ENCODE peak calls at places on chromosomes 6 and 20, in eight cellular contexts. H is activated T-helper 1 cell treated with Interleukin-2 at 50 U/mL for 16 hours; V is anterior cingulate cortex; T is stimulated activated CD4-positive, alpha-beta T cell treated with anti-CD3 and anti-CD28 coated beads, TNF-alpha, amount 100 ng/mL, for 24 hours; O is progenitor cell of endocrine pancreas; U is mucosa of descending colon; X is activated CD4-positive, alpha-beta T cell treated with anti-CD3 and anti-CD28 coated beads, Interleukin-2, amount 50 U/mL, for 1 hour; C is ecto neural progenitor cell. G is an unnamed sample.

GRCh38 chr20:45044084-45044573 is 56.8 kb downstream of the KCNS1 start:
- DNase-seq in V (peak), T (no peak), H (no peak), X (peak), C (no peak), O (peak), U (peak), G (no peak)

GRCh38 chr6:82525775-82526515 is 162.3 kb downstream of the TPBG start:
- DNase-seq in O (no peak), X (no peak), V (no peak), C (no peak), U (no peak), T (no peak), H (no peak), G (no peak)

GRCh38 chr6:154308986-154309385 is 47.6 kb downstream of the IPCEF1 start:
- DNase-seq in T (no peak), O (no peak), H (no peak), V (no peak), X (no peak), C (no peak), U (no peak), G (no peak)

GRCh38 chr6:112065426-112065986 is 11.6 kb downstream of the CCN6 start:
- DNase-seq in X (no peak), T (no peak), V (no peak), C (no peak), U (no peak), O (no peak), H (no peak), G (no peak)

GRCh38 chr6:169864148-169865030 is 113.0 kb downstream of the ERMARD start:
- DNase-seq in U (peak), C (no peak), H (no peak), X (no peak), V (no peak), O (no peak), T (no peak), G (no peak)

GRCh38 chr20:36633285-36633772 is 12.7 kb downstream of the SLA2 start:
- DNase-seq in X (no peak), U (no peak), V (no peak), C (no peak), T (no peak), H (no peak), O (no peak), G (no peak)

GRCh38 chr6:166999145-166999844 is at the start of gene CEP43:
- DNase-seq in X (peak), O (peak), H (peak), T (peak), U (peak), V (peak), C (peak), G (peak)

GRCh38 chr6:15874821-15875220 is 212.0 kb upstream of the DTNBP1 start:
- DNase-seq in V (no peak), C (no peak), O (no peak), X (no peak), T (no peak), H (no peak), U (no peak), G (no peak)

GRCh38 chr20:23167436-23167835 is 81.3 kb upstream of the CD93 start:
- DNase-seq in U (no peak), C (no peak), T (no peak), O (no peak), V (no peak), H (no peak), X (no peak), G (no peak)

GRCh38 chr6:154602708-154603107 is 92.2 kb upstream of the CNKSR3 start:
- DNase-seq in V (no peak), U (no peak), X (no peak), O (no peak), C (no peak), H (no peak), T (no peak), G (no peak)

GRCh38 chr6:28250747-28251146 is 1.3 kb downstream of the ZKSCAN4 start:
- DNase-seq in C (no peak), T (no peak), O (no peak), H (no peak), V (no peak), U (no peak), X (no peak), G (no peak)

GRCh38 chr20:11267131-11267761 is 593.4 kb upstream of the JAG1 start:
- DNase-seq in V (peak), O (no peak), T (no peak), C (no peak), U (peak), X (no peak), H (no peak), G (no peak)

GRCh38 chr20:57056651-57057050 is 209.8 kb downstream of the BMP7 start:
- DNase-seq in H (no peak), C (no peak), U (no peak), T (no peak), V (no peak), O (no peak), X (no peak), G (no peak)

GRCh38 chr6:25026723-25027122 is 91.0 kb upstream of the RIPOR2 start:
- DNase-seq in H (no peak), U (no peak), C (no peak), T (no peak), V (no peak), O (no peak), X (no peak), G (no peak)

GRCh38 chr20:36336838-36337478 is 30.8 kb downstream of the DLGAP4 start:
- DNase-seq in T (no peak), V (no peak), X (no peak), C (no peak), U (no peak), O (no peak), H (no peak), G (no peak)

GRCh38 chr6:30127238-30128093 is 8.5 kb upstream of the TRIM40 start:
- DNase-seq in T (no peak), C (peak), V (no peak), X (no peak), U (no peak), H (no peak), O (no peak), G (no peak)

GRCh38 chr6:40832691-40833090 is 206.3 kb downstream of the UNC5CL start:
- DNase-seq in H (no peak), T (no peak), X (no peak), V (no peak), C (no peak), U (no peak), O (no peak), G (no peak)

GRCh38 chr6:34982424-34982852 is 93.4 kb downstream of the ANKS1A start:
- DNase-seq in V (no peak), T (no peak), U (no peak), X (no peak), O (no peak), H (no peak), C (no peak), G (no peak)

GRCh38 chr20:24783631-24784492 is 165.2 kb upstream of the CST7 start:
- DNase-seq in H (no peak), X (no peak), C (no peak), T (no peak), U (peak), V (no peak), O (no peak), G (no peak)

GRCh38 chr6:44701637-44702101 is 314.2 kb downstream of the CDC5L start:
- DNase-seq in X (no peak), O (no peak), U (no peak), T (no peak), C (no peak), H (no peak), V (no peak), G (no peak)

GRCh38 chr20:9920908-9921307 is 82.0 kb upstream of the PAK5 start:
- DNase-seq in H (no peak), X (no peak), V (no peak), T (no peak), U (no peak), C (no peak), O (no peak), G (no peak)

GRCh38 chr20:35992713-35993335 is 24.4 kb downstream of the CNBD2 start:
- DNase-seq in V (no peak), H (peak), U (peak), O (no peak), X (peak), T (peak), C (peak), G (peak)

GRCh38 chr20:10321138-10321717 is 102.6 kb downstream of the SNAP25 start:
- DNase-seq in O (no peak), H (no peak), U (no peak), V (no peak), X (no peak), T (no peak), C (no peak), G (no peak)

GRCh38 chr6:170097505-170098427 is 193.1 kb downstream of the DLL1 start:
- DNase-seq in T (no peak), O (no peak), X (no peak), U (no peak), C (peak), H (no peak), V (no peak), G (no peak)

GRCh38 chr6:15881150-15881549 is 218.3 kb upstream of the DTNBP1 start:
- DNase-seq in H (no peak), T (no peak), X (no peak), V (no peak), C (no peak), O (no peak), U (no peak), G (no peak)

GRCh38 chr6:113818528-113818927 is 38.6 kb upstream of the MARCKS start:
- DNase-seq in O (no peak), V (no peak), U (no peak), T (no peak), C (no peak), H (no peak), X (no peak), G (no peak)

GRCh38 chr6:161393839-161394364 is 120.0 kb upstream of the AGPAT4 start:
- DNase-seq in U (peak), V (peak), X (peak), H (peak), T (peak), C (no peak), O (no peak), G (no peak)

GRCh38 chr20:6120491-6120988 is 2.3 kb downstream of the FERMT1 start:
- DNase-seq in U (no peak), O (no peak), X (no peak), H (no peak), T (no peak), V (no peak), C (no peak), G (no peak)

GRCh38 chr6:44504321-44504761 is 116.8 kb downstream of the CDC5L start:
- DNase-seq in T (no peak), O (no peak), H (no peak), U (no peak), X (no peak), C (no peak), V (no peak), G (no peak)

GRCh38 chr6:120122401-120122800 is 772.8 kb upstream of the MAN1A1 start:
- DNase-seq in U (no peak), H (no peak), O (no peak), C (no peak), T (no peak), X (no peak), V (no peak), G (no peak)

GRCh38 chr6:117951783-117952182 is 44.7 kb downstream of the SLC35F1 start:
- DNase-seq in U (no peak), T (no peak), X (no peak), C (peak), V (no peak), O (no peak), H (no peak), G (no peak)

GRCh38 chr6:170221753-170222400 is 69.0 kb downstream of the DLL1 start:
- DNase-seq in O (no peak), V (no peak), T (no peak), H (no peak), U (no peak), X (no peak), C (peak), G (peak)